ENCODE peak calls at places on chromosomes 6 and 20, in eight cellular contexts. J, X, D, V, R, H, A and B are unnamed samples.

GRCh38 chr20:11012975-11013374 is 339.2 kb upstream of the JAG1 start:
- DNase-seq in J (no peak), X (no peak), D (no peak), V (peak; percentile 77), R (peak; percentile 50), H (peak; percentile 13), A (no peak), B (no peak)

GRCh38 chr6:36920546-36920945 is 34.0 kb upstream of the PI16 start:
- DNase-seq in J (no peak), X (no peak), D (no peak), V (peak; percentile 78), R (peak; percentile 54), H (no peak), A (no peak), B (no peak)

GRCh38 chr20:39112196-39112743 is 150.1 kb downstream of the DHX35 start:
- DNase-seq in J (peak; percentile 51), X (no peak), D (no peak), V (peak; percentile 58), R (peak; percentile 28), H (peak; percentile 79), A (peak; percentile 64), B (peak; percentile 50)

GRCh38 chr6:161882196-161882595 is 608.3 kb upstream of the AGPAT4 start:
- DNase-seq in J (no peak), X (no peak), D (no peak), V (no peak), R (no peak), H (no peak), A (no peak), B (no peak)

GRCh38 chr20:4919047-4919704 is 82.1 kb downstream of the SLC23A2 start:
- DNase-seq in J (no peak), X (no peak), D (no peak), V (no peak), R (no peak), H (no peak), A (no peak), B (no peak)

GRCh38 chr6:38391206-38391908 is 248.4 kb downstream of the BTBD9 start:
- DNase-seq in J (peak; percentile 65), X (no peak), D (no peak), V (peak; percentile 50), R (peak; percentile 55), H (no peak), A (no peak), B (no peak)

GRCh38 chr20:10711903-10712373 is 38.1 kb upstream of the JAG1 start:
- DNase-seq in J (no peak), X (no peak), D (no peak), V (no peak), R (no peak), H (no peak), A (no peak), B (no peak)

GRCh38 chr20:21981179-21981578 is 275.7 kb downstream of the PAX1 start:
- DNase-seq in J (no peak), X (no peak), D (no peak), V (no peak), R (no peak), H (no peak), A (no peak), B (no peak)

GRCh38 chr20:4850960-4851359 is 129.3 kb downstream of the PRND start:
- DNase-seq in J (no peak), X (no peak), D (no peak), V (no peak), R (no peak), H (no peak), A (no peak), B (no peak)

GRCh38 chr6:16129623-16130243 is 847 bp downstream of the MYLIP start:
- DNase-seq in J (peak; percentile 26), X (no peak), D (no peak), V (peak; percentile 32), R (peak; percentile 5), H (peak; percentile 67), A (no peak), B (no peak)

GRCh38 chr6:107698146-107698545 is 126.0 kb downstream of the SCML4 start:
- DNase-seq in J (no peak), X (no peak), D (no peak), V (peak; percentile 57), R (peak; percentile 86), H (no peak), A (no peak), B (no peak)

GRCh38 chr6:54646551-54647300 is 199.8 kb upstream of the FAM83B start:
- DNase-seq in J (peak; percentile 48), X (no peak), D (no peak), V (peak; percentile 80), R (no peak), H (peak; percentile 25), A (no peak), B (no peak)

GRCh38 chr6:79777713-79778579 is 146.8 kb downstream of the SH3BGRL2 start:
- DNase-seq in J (peak; percentile 74), X (peak; percentile 83), D (peak; percentile 71), V (peak; percentile 92), R (peak; percentile 47), H (peak; percentile 96), A (peak; percentile 97), B (peak; percentile 78)

GRCh38 chr6:130843575-130844320 is 16.5 kb downstream of the SMLR1 start:
- DNase-seq in J (peak; percentile 53), X (no peak), D (no peak), V (peak; percentile 77), R (peak; percentile 33), H (peak; percentile 86), A (no peak), B (no peak)

GRCh38 chr20:63521602-63522001 is 1.0 kb downstream of the PPDPF start:
- DNase-seq in J (no peak), X (no peak), D (no peak), V (peak; percentile 37), R (no peak), H (no peak), A (peak; percentile 62), B (no peak)

GRCh38 chr20:45115829-45116228 is 855 bp upstream of the WFDC5 start:
- DNase-seq in J (no peak), X (no peak), D (no peak), V (no peak), R (no peak), H (no peak), A (no peak), B (no peak)

GRCh38 chr6:100948381-100949133 is 67.4 kb upstream of the ASCC3 start:
- DNase-seq in J (no peak), X (no peak), D (no peak), V (no peak), R (peak; percentile 0), H (peak; percentile 92), A (no peak), B (no peak)

GRCh38 chr6:142850653-142851434 is 94.1 kb downstream of the HIVEP2 start:
- DNase-seq in J (peak; percentile 39), X (no peak), D (no peak), V (peak; percentile 45), R (peak; percentile 71), H (no peak), A (no peak), B (no peak)

GRCh38 chr6:28312939-28313338 is 23.0 kb downstream of the ZSCAN31 start:
- DNase-seq in J (no peak), X (no peak), D (no peak), V (no peak), R (no peak), H (no peak), A (no peak), B (no peak)

GRCh38 chr6:100889351-100889750 is 8.2 kb upstream of the ASCC3 start:
- DNase-seq in J (no peak), X (no peak), D (no peak), V (no peak), R (no peak), H (no peak), A (no peak), B (no peak)

GRCh38 chr6:161242779-161243693 is 30.8 kb downstream of the AGPAT4 start:
- DNase-seq in J (no peak), X (peak; percentile 35), D (no peak), V (peak; percentile 62), R (peak; percentile 41), H (no peak), A (no peak), B (peak; percentile 87)

GRCh38 chr20:36493013-36493800 is 48.1 kb upstream of the MYL9 start:
- DNase-seq in J (peak; percentile 12), X (no peak), D (no peak), V (no peak), R (no peak), H (peak; percentile 58), A (no peak), B (no peak)

GRCh38 chr6:38174806-38175495 is 355.4 kb downstream of the ZFAND3 start:
- DNase-seq in J (no peak), X (no peak), D (no peak), V (no peak), R (no peak), H (no peak), A (no peak), B (no peak)

GRCh38 chr6:135871878-135872277 is 20.4 kb downstream of the PDE7B start:
- DNase-seq in J (no peak), X (no peak), D (no peak), V (no peak), R (peak; percentile 75), H (no peak), A (no peak), B (no peak)

GRCh38 chr20:37897008-37897548 is 5.8 kb upstream of the VSTM2L start:
- DNase-seq in J (no peak), X (no peak), D (no peak), V (no peak), R (no peak), H (peak; percentile 29), A (no peak), B (no peak)

GRCh38 chr6:109979033-109979921 is 1.2 kb downstream of the GPR6 start:
- DNase-seq in J (no peak), X (no peak), D (no peak), V (no peak), R (no peak), H (no peak), A (peak; percentile 54), B (peak; percentile 44)

GRCh38 chr6:46011241-46012085 is 4.2 kb downstream of the CLIC5 start:
- DNase-seq in J (no peak), X (peak; percentile 44), D (peak; percentile 57), V (no peak), R (no peak), H (peak; percentile 72), A (no peak), B (no peak)

GRCh38 chr6:118544105-118544504 is 4.0 kb upstream of the PLN start:
- DNase-seq in J (no peak), X (no peak), D (no peak), V (no peak), R (no peak), H (no peak), A (no peak), B (no peak)

GRCh38 chr6:104409913-104410312 is 449.8 kb downstream of the HACE1 start:
- DNase-seq in J (no peak), X (no peak), D (no peak), V (no peak), R (no peak), H (peak; percentile 57), A (no peak), B (no peak)

GRCh38 chr6:167987811-167988495 is 9.5 kb upstream of the KIF25 start:
- DNase-seq in J (no peak), X (no peak), D (no peak), V (no peak), R (no peak), H (no peak), A (no peak), B (no peak)

GRCh38 chr6:167575201-167575696 is 250.4 kb downstream of the TTLL2 start:
- DNase-seq in J (no peak), X (no peak), D (no peak), V (no peak), R (no peak), H (no peak), A (no peak), B (no peak)

GRCh38 chr20:64146301-64146935 is 17.8 kb upstream of the MYT1 start:
- DNase-seq in J (no peak), X (no peak), D (no peak), V (no peak), R (no peak), H (no peak), A (no peak), B (peak; percentile 25)

GRCh38 chr20:1463971-1464570 is 2.6 kb downstream of the NSFL1C start:
- DNase-seq in J (peak; percentile 36), X (no peak), D (no peak), V (no peak), R (no peak), H (no peak), A (no peak), B (no peak)

GRCh38 chr20:32474009-32474716 is 111.0 kb downstream of the NOL4L start:
- DNase-seq in J (no peak), X (no peak), D (no peak), V (no peak), R (no peak), H (no peak), A (peak; percentile 62), B (peak; percentile 29)